ENCODE peak calls at places on chromosomes 12 and 14, in nine cellular contexts. T is keratinocyte; V is NCI-H2081; B is AG09309; G is activated B cell treated with CpG ODN at 0.5 μM for 24 hours; Y is stimulated activated CD8-positive, alpha-beta memory T cell treated with anti-CD3 and anti-CD28 coated beads, Interleukin-12 subunit alpha, Interleukin-12 subunit beta, amount 100 ng/mL, for 1 hour; A is astrocyte of the hippocampus; D is stimulated activated effector memory CD8-positive, alpha-beta T cell treated with anti-CD3 and anti-CD28 coated beads, Interleukin-12 subunit alpha, Interleukin-12 subunit beta, amount 100 ng/mL, for 72 hours; X is heart right ventricle. F is an unnamed sample.

GRCh38 chr12:21656931-21657335 is 709 bp downstream of the LDHB start:
- DNase-seq in Y (no peak), B (no peak), T (no peak), X (no peak), A (peak; percentile 72), D (no peak), V (peak; percentile 36), G (no peak), F (peak; percentile 53)

GRCh38 chr12:7075518-7075917 is 15.0 kb downstream of the C1S start:
- DNase-seq in T (no peak), A (no peak), G (no peak), B (no peak), V (no peak), Y (no peak), X (no peak), D (no peak), F (no peak)

GRCh38 chr12:51419473-51420228 is 5.0 kb upstream of the SLC4A8 start:
- DNase-seq in T (no peak), X (no peak), D (no peak), B (no peak), Y (no peak), A (peak; percentile 29), V (peak; percentile 61), G (no peak), F (peak; percentile 10)

GRCh38 chr12:123801573-123802178 is 39.6 kb downstream of the DNAH10 start:
- DNase-seq in A (peak; percentile 27), V (no peak), T (no peak), Y (no peak), X (no peak), B (peak; percentile 8), D (no peak), G (no peak), F (peak; percentile 20)

GRCh38 chr12:12721251-12721689 is 4.1 kb downstream of the CDKN1B start:
- DNase-seq in V (no peak), B (no peak), D (no peak), Y (no peak), X (no peak), G (no peak), A (peak; percentile 42), T (no peak), F (peak; percentile 28)

GRCh38 chr12:52581481-52581880 is 7.8 kb upstream of the KRT74 start:
- DNase-seq in A (peak; percentile 7), Y (no peak), X (no peak), V (no peak), G (no peak), D (no peak), T (peak; percentile 40), B (peak; percentile 3), F (no peak)

GRCh38 chr12:11534064-11534463 is 115.4 kb upstream of the ETV6 start:
- DNase-seq in Y (no peak), B (no peak), T (no peak), X (no peak), D (no peak), G (no peak), A (no peak), V (no peak), F (no peak)

GRCh38 chr14:57755018-57755521 is 110.8 kb downstream of the SLC35F4 start:
- DNase-seq in X (no peak), T (no peak), B (no peak), V (no peak), D (no peak), A (no peak), Y (no peak), G (no peak), F (no peak)

GRCh38 chr14:20690848-20691640 is 2.5 kb downstream of the ANG start:
- DNase-seq in X (no peak), B (no peak), V (peak; percentile 67), T (no peak), D (peak; percentile 55), A (peak; percentile 76), G (no peak), Y (peak; percentile 21), F (peak; percentile 77)

GRCh38 chr12:24780969-24781368 is 167.9 kb downstream of the BCAT1 start:
- DNase-seq in Y (no peak), T (no peak), B (peak; percentile 35), V (no peak), X (no peak), G (no peak), A (no peak), D (no peak), F (no peak)

GRCh38 chr14:53432378-53432802 is 279.3 kb upstream of the DDHD1 start:
- DNase-seq in X (no peak), A (peak; percentile 64), T (no peak), V (peak; percentile 12), Y (no peak), B (peak; percentile 17), G (no peak), D (no peak), F (peak; percentile 48)

GRCh38 chr12:18906354-18906753 is 168.4 kb downstream of the CAPZA3 start:
- DNase-seq in D (no peak), X (no peak), V (no peak), Y (no peak), T (no peak), B (no peak), G (no peak), A (no peak), F (no peak)

GRCh38 chr14:95123895-95124579 is 33.3 kb downstream of the DICER1 start:
- DNase-seq in X (peak; percentile 23), D (no peak), T (no peak), G (no peak), Y (no peak), V (no peak), A (no peak), B (no peak), F (no peak)

GRCh38 chr12:85280138-85280983 is at the start of gene ALX1:
- DNase-seq in G (no peak), D (no peak), T (no peak), X (peak; percentile 4), Y (no peak), B (no peak), V (peak; percentile 21), A (peak; percentile 53), F (no peak)

GRCh38 chr12:27751386-27752047 is 28.5 kb upstream of the KLHL42 start:
- DNase-seq in T (peak; percentile 89), G (no peak), V (peak; percentile 18), B (no peak), A (no peak), Y (no peak), X (no peak), D (no peak), F (no peak)